ENCODE peak calls at places on chromosomes 13 and 19, in five cellular contexts. V is SK-N-SH, S is K562, C is GM12878, I is HepG2. O is an unnamed sample.
A peak's percentile ranks its signal among the peaks of the same experiment; 100 is the strongest.

GRCh38 chr13:25292301-25292700 is 5.0 kb upstream of the MTMR6 start:
- DNase-seq in V (peak; percentile 30), S (peak; percentile 22), C (no peak), I (no peak), O (peak; percentile 47)

GRCh38 chr13:99989376-99990044 is 7.9 kb downstream of the ZIC2 start:
- DNase-seq in V (peak; percentile 39), S (no peak), C (no peak), I (no peak), O (no peak)

GRCh38 chr13:77530870-77531269 is 4.6 kb upstream of the SCEL start:
- DNase-seq in V (no peak), S (no peak), C (no peak), I (no peak), O (no peak)

GRCh38 chr19:45716314-45717130 is 14.2 kb downstream of the FBXO46 start:
- DNase-seq in V (peak; percentile 57), S (peak; percentile 31), C (no peak), I (no peak), O (no peak)

GRCh38 chr19:927044-927706 is 1.3 kb downstream of the ARID3A start:
- DNase-seq in V (peak; percentile 78), S (peak; percentile 73), C (no peak), I (peak; percentile 85), O (no peak)

GRCh38 chr13:20740021-20740420 is 33.7 kb downstream of the EEF1AKMT1 start:
- DNase-seq in V (no peak), S (no peak), C (no peak), I (no peak), O (no peak)

GRCh38 chr13:98201178-98201577 is 24.1 kb upstream of the RNF113B start:
- DNase-seq in V (no peak), S (no peak), C (no peak), I (no peak), O (no peak)

GRCh38 chr13:65368832-65369231 is 1861.3 kb downstream of the PCDH9 start:
- DNase-seq in V (no peak), S (no peak), C (no peak), I (no peak), O (no peak)

GRCh38 chr13:23705578-23705977 is 135.4 kb downstream of the TNFRSF19 start:
- DNase-seq in V (no peak), S (no peak), C (no peak), I (peak; percentile 42), O (peak; percentile 68)

GRCh38 chr13:100608906-100609305 is 20.3 kb upstream of the GGACT start:
- DNase-seq in V (no peak), S (peak; percentile 67), C (peak; percentile 17), I (no peak), O (no peak)

GRCh38 chr13:33676045-33676699 is 141.8 kb upstream of the RFC3 start:
- DNase-seq in V (no peak), S (no peak), C (no peak), I (peak; percentile 53), O (no peak)

GRCh38 chr13:30869491-30869890 is 36.6 kb upstream of the MEDAG start:
- DNase-seq in V (no peak), S (no peak), C (no peak), I (no peak), O (peak; percentile 50)

GRCh38 chr13:113863511-113864302 is at the start of gene GAS6:
- DNase-seq in V (peak; percentile 89), S (peak; percentile 70), C (no peak), I (no peak), O (no peak)

GRCh38 chr13:50156140-50156539 is 140.9 kb downstream of the KCNRG start:
- DNase-seq in V (no peak), S (no peak), C (no peak), I (peak; percentile 35), O (peak; percentile 78)

GRCh38 chr19:10191347-10191746 is 3.4 kb downstream of the DNMT1 start:
- DNase-seq in V (no peak), S (no peak), C (no peak), I (peak; percentile 91), O (peak; percentile 95)

GRCh38 chr19:4730740-4731171 is 7.1 kb upstream of the DPP9 start:
- DNase-seq in V (peak; percentile 66), S (peak; percentile 64), C (no peak), I (no peak), O (no peak)

GRCh38 chr13:98143601-98144500 is 957 bp downstream of the FARP1 start:
- DNase-seq in V (peak; percentile 75), S (no peak), C (no peak), I (no peak), O (peak; percentile 44)

GRCh38 chr13:29561918-29562317 is 33.6 kb downstream of the SLC7A1 start:
- DNase-seq in V (no peak), S (no peak), C (no peak), I (peak; percentile 25), O (peak; percentile 25)

GRCh38 chr19:33406521-33407139 is 33.1 kb downstream of the CEBPG start:
- DNase-seq in V (peak; percentile 94), S (peak; percentile 87), C (no peak), I (peak; percentile 56), O (peak; percentile 39)

GRCh38 chr19:383922-384800 is 24.8 kb downstream of the C2CD4C start:
- DNase-seq in V (peak; percentile 84), S (peak; percentile 52), C (peak; percentile 27), I (peak; percentile 22), O (no peak)

GRCh38 chr19:29530549-29531457 is 5.0 kb downstream of the VSTM2B start:
- DNase-seq in V (no peak), S (no peak), C (no peak), I (no peak), O (no peak)

GRCh38 chr13:67148219-67148583 is 81.9 kb downstream of the PCDH9 start:
- DNase-seq in V (no peak), S (no peak), C (no peak), I (no peak), O (peak; percentile 68)

GRCh38 chr19:39411006-39411831 is 1.2 kb upstream of the PLEKHG2 start:
- DNase-seq in V (no peak), S (no peak), C (no peak), I (peak; percentile 88), O (peak; percentile 68)
- TF ChIP-seq MXI1 in V (no peak), S (no peak), C (no peak), I (peak; percentile 48), O (no peak)

GRCh38 chr13:84239032-84239431 is 356.8 kb upstream of the SLITRK1 start:
- DNase-seq in V (no peak), S (no peak), C (no peak), I (no peak), O (no peak)

GRCh38 chr13:84237181-84237580 is 354.9 kb upstream of the SLITRK1 start:
- DNase-seq in V (no peak), S (no peak), C (no peak), I (no peak), O (no peak)
- H3K27ac ChIP-seq in V (no peak overlapping the region), S (no peak overlapping the region), C (no peak overlapping the region), I (no peak overlapping the region), O (no peak overlapping the region)

GRCh38 chr13:41767801-41768200 is 193.1 kb downstream of the VWA8 start:
- DNase-seq in V (no peak), S (no peak), C (no peak), I (no peak), O (peak; percentile 15)
- TF ChIP-seq MXI1 in V (no peak), S (no peak), C (no peak), I (no peak), O (no peak)

GRCh38 chr13:72129117-72129516 is 262.1 kb upstream of the DACH1 start:
- DNase-seq in V (no peak), S (no peak), C (no peak), I (no peak), O (no peak)

GRCh38 chr13:72127031-72127430 is 260.0 kb upstream of the DACH1 start:
- DNase-seq in V (no peak), S (no peak), C (no peak), I (no peak), O (no peak)

GRCh38 chr13:72125561-72125960 is 258.6 kb upstream of the DACH1 start:
- DNase-seq in V (no peak), S (no peak), C (no peak), I (no peak), O (no peak)

GRCh38 chr13:72122661-72123060 is 255.7 kb upstream of the DACH1 start:
- DNase-seq in V (no peak), S (no peak), C (no peak), I (no peak), O (no peak)

DNA sequence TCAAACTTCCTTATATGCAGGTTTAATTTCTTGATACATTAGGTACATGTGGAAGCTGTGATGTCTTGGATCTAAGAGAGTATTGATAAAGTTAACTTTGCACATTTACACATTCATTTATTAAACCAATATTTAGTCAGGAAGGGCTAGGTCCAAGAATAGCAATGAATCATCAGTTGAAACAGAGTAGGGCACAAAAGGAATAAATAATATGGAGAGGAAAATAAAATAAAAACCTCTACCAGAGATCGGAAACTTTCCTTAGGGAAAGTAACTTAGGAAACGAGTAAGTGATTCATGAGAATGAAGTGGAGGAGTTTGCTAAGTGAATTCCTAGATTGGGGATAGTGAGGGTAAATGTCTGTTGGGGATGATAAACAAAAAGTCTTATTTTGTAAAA is 259.4 kb upstream of the DACH1 start:
- DNase-seq in V (no peak), S (no peak), C (no peak), I (no peak), O (no peak)
- H3K27ac ChIP-seq in V (no peak overlapping the region), S (no peak overlapping the region), C (no peak overlapping the region), I (no peak overlapping the region), O (no peak overlapping the region)

GRCh38 chr19:6340493-6341201 is 7.2 kb upstream of the ACER1 start:
- DNase-seq in V (no peak), S (no peak), C (no peak), I (no peak), O (no peak)
- TF ChIP-seq MXI1 in V (no peak), S (no peak), C (no peak), I (no peak), O (no peak)

GRCh38 chr19:3604987-3605343 is 1.7 kb downstream of the TBXA2R start:
- DNase-seq in V (no peak), S (no peak), C (peak; percentile 11), I (no peak), O (no peak)
- H3K27ac ChIP-seq in V (no peak overlapping the region), S (no peak overlapping the region), C (no peak overlapping the region), I (no peak overlapping the region), O (no peak overlapping the region)

GRCh38 chr13:60229708-60230272 is 66.1 kb upstream of the DIAPH3 start:
- DNase-seq in V (peak; percentile 21), S (no peak), C (no peak), I (no peak), O (no peak)
- TF ChIP-seq MXI1 in V (no peak), S (no peak), C (no peak), I (no peak), O (no peak)

O was measured in IMR-90.